ENCODE peak calls at places on chromosomes 11 and 22, in four cellular contexts. N is brain microvascular endothelial cell; S is stimulated activated CD4-positive, alpha-beta T cell treated with anti-CD3 and anti-CD28 coated beads, Interleukin-15, amount 100 ng/mL, for 48 hours; T is colonic mucosa. U is an unnamed sample.
A peak's percentile ranks its signal among the peaks of the same experiment; 100 is the strongest.

GRCh38 chr11:65928667-65929066 is 9.4 kb downstream of the DRAP1 start:
- DNase-seq in N (no peak), S (no peak), T (no peak), U (no peak)

GRCh38 chr22:38623357-38623756 is 32.8 kb downstream of the FAM227A start:
- DNase-seq in N (no peak), S (no peak), T (no peak), U (no peak)

GRCh38 chr11:102623128-102623527 is 2.0 kb downstream of the MMP20 start:
- DNase-seq in N (no peak), S (no peak), T (no peak), U (no peak)

GRCh38 chr11:6655790-6656580 is at the start of gene DCHS1:
- DNase-seq in N (no peak), S (no peak), T (no peak), U (no peak)

GRCh38 chr11:25163421-25163820 is 666.6 kb downstream of the LUZP2 start:
- DNase-seq in N (peak; percentile 7), S (no peak), T (no peak), U (no peak)

GRCh38 chr22:40387758-40388157 is 17.4 kb downstream of the SGSM3 start:
- DNase-seq in N (no peak), S (no peak), T (peak; percentile 61), U (no peak)

GRCh38 chr11:12170984-12171383 is 60.6 kb downstream of the MICAL2 start:
- DNase-seq in N (no peak), S (no peak), T (no peak), U (no peak)

GRCh38 chr11:123357990-123358827 is 71.9 kb upstream of the GRAMD1B start:
- DNase-seq in N (no peak), S (peak; percentile 17), T (no peak), U (no peak)

GRCh38 chr22:21735198-21736083 is at the start of gene YPEL1:
- DNase-seq in N (peak; percentile 92), S (peak; percentile 87), T (peak; percentile 98), U (peak; percentile 94)

GRCh38 chr11:43517518-43517917 is 158.8 kb downstream of the TTC17 start:
- DNase-seq in N (peak; percentile 12), S (no peak), T (no peak), U (no peak)

GRCh38 chr11:8838248-8838647 is 72.7 kb upstream of the AKIP1 start:
- DNase-seq in N (peak; percentile 59), S (no peak), T (no peak), U (no peak)

GRCh38 chr11:13721760-13722159 is 53.3 kb downstream of the FAR1 start:
- DNase-seq in N (no peak), S (no peak), T (no peak), U (no peak)

GRCh38 chr11:76279651-76280050 is 73.3 kb upstream of the WNT11 start:
- DNase-seq in N (no peak), S (no peak), T (no peak), U (no peak)

GRCh38 chr11:59216654-59217640 is 4.2 kb upstream of the MPEG1 start:
- DNase-seq in N (no peak), S (no peak), T (peak; percentile 49), U (no peak)

GRCh38 chr11:6746626-6747025 is 25.1 kb downstream of the OR2AG2 start:
- DNase-seq in N (no peak), S (no peak), T (no peak), U (no peak)

GRCh38 chr11:11468919-11469318 is 115.9 kb upstream of the CSNK2A3 start:
- DNase-seq in N (peak; percentile 88), S (no peak), T (no peak), U (no peak)

GRCh38 chr11:26839911-26840705 is 118.2 kb upstream of the SLC5A12 start:
- DNase-seq in N (no peak), S (no peak), T (no peak), U (no peak)

GRCh38 chr22:50657925-50658324 is 14.7 kb upstream of the SHANK3 start:
- DNase-seq in N (no peak), S (no peak), T (no peak), U (no peak)

GRCh38 chr22:47065756-47066615 is 303.5 kb downstream of the TBC1D22A start:
- DNase-seq in N (peak; percentile 44), S (no peak), T (no peak), U (no peak)

GRCh38 chr11:45238724-45239123 is 47.4 kb downstream of the SYT13 start:
- DNase-seq in N (peak; percentile 84), S (no peak), T (no peak), U (no peak)

GRCh38 chr11:36249271-36249670 is 40.0 kb downstream of the COMMD9 start:
- DNase-seq in N (peak; percentile 83), S (no peak), T (no peak), U (no peak)

GRCh38 chr22:42970029-42970428 is 44.9 kb downstream of the PACSIN2 start:
- DNase-seq in N (no peak), S (no peak), T (no peak), U (no peak)

GRCh38 chr11:62253999-62254542 is 12.0 kb downstream of the SCGB1D2 start:
- DNase-seq in N (no peak), S (no peak), T (no peak), U (no peak)

GRCh38 chr11:78138694-78139421 is 568 bp downstream of the ALG8 start:
- DNase-seq in N (peak; percentile 28), S (peak; percentile 21), T (peak; percentile 50), U (no peak)

GRCh38 chr11:105960252-105961245 is 61.5 kb downstream of the MSANTD4 start:
- DNase-seq in N (no peak), S (no peak), T (no peak), U (no peak)